ENCODE peak calls at places on chromosomes 16 and 17, in seven cellular contexts. H is body of pancreas, O is astrocyte of the cerebellum, I is AG09309, S is lower leg skin, G is Caco-2, R is uterus. Y is an unnamed sample.

GRCh38 chr16:12210258-12210880 is 233.8 kb downstream of the SNX29 start:
- DNase-seq in H (no peak), O (no peak), I (no peak), S (no peak), G (no peak), R (no peak), Y (no peak)

GRCh38 chr17:20109121-20109520 is 100.0 kb downstream of the SPECC1 start:
- DNase-seq in H (no peak), O (no peak), I (no peak), S (no peak), G (no peak), R (no peak), Y (no peak)

GRCh38 chr17:17348872-17349723 is 45.9 kb downstream of the NT5M start:
- DNase-seq in H (no peak), O (no peak), I (no peak), S (peak), G (no peak), R (no peak), Y (no peak)

GRCh38 chr17:43880420-43880991 is 26.8 kb downstream of the MPP2 start:
- DNase-seq in H (peak), O (no peak), I (no peak), S (no peak), G (no peak), R (no peak), Y (peak)

GRCh38 chr16:12637002-12637401 is 166.7 kb downstream of the CPPED1 start:
- DNase-seq in H (no peak), O (no peak), I (no peak), S (no peak), G (no peak), R (no peak), Y (no peak)

GRCh38 chr16:56371383-56371937 is 53.9 kb downstream of the AMFR start:
- DNase-seq in H (no peak), O (no peak), I (no peak), S (no peak), G (no peak), R (no peak), Y (no peak)

GRCh38 chr16:55046513-55046912 is 115.8 kb downstream of the IRX5 start:
- DNase-seq in H (no peak), O (no peak), I (no peak), S (peak), G (no peak), R (no peak), Y (no peak)

GRCh38 chr17:18937981-18938691 is 13.8 kb upstream of the SLC5A10 start:
- DNase-seq in H (no peak), O (no peak), I (no peak), S (no peak), G (no peak), R (no peak), Y (no peak)

GRCh38 chr17:51907041-51907440 is 251.5 kb downstream of the CA10 start:
- DNase-seq in H (no peak), O (no peak), I (no peak), S (no peak), G (no peak), R (no peak), Y (no peak)

GRCh38 chr17:69908599-69909368 is 166.2 kb upstream of the KCNJ16 start:
- DNase-seq in H (no peak), O (no peak), I (no peak), S (no peak), G (no peak), R (no peak), Y (no peak)

GRCh38 chr17:38925263-38925995 is at the start of gene LASP1NB:
- DNase-seq in H (no peak), O (no peak), I (no peak), S (peak), G (no peak), R (peak), Y (no peak)

GRCh38 chr17:252456-252855 is 71.0 kb upstream of the DOC2B start:
- DNase-seq in H (no peak), O (no peak), I (no peak), S (peak), G (no peak), R (no peak), Y (no peak)

GRCh38 chr16:4682616-4683254 is 10.6 kb upstream of the NUDT16L1 start:
- DNase-seq in H (no peak), O (peak), I (no peak), S (no peak), G (no peak), R (peak), Y (no peak)

GRCh38 chr16:53827741-53828140 is 123.8 kb downstream of the FTO start:
- DNase-seq in H (no peak), O (no peak), I (no peak), S (no peak), G (no peak), R (no peak), Y (no peak)

GRCh38 chr17:78118801-78119241 is 9.7 kb downstream of the TMC6 start:
- DNase-seq in H (no peak), O (no peak), I (no peak), S (no peak), G (no peak), R (no peak), Y (no peak)

GRCh38 chr17:28327031-28327607 is 8.1 kb downstream of the TMEM97 start:
- DNase-seq in H (no peak), O (no peak), I (no peak), S (peak), G (no peak), R (no peak), Y (no peak)

GRCh38 chr16:78184554-78185183 is 85.2 kb downstream of the WWOX start:
- DNase-seq in H (no peak), O (peak), I (no peak), S (no peak), G (no peak), R (no peak), Y (peak)

GRCh38 chr17:16091773-16092172 is 92.1 kb downstream of the TTC19 start:
- DNase-seq in H (no peak), O (no peak), I (no peak), S (no peak), G (no peak), R (no peak), Y (no peak)

GRCh38 chr17:77854083-77854758 is 104.3 kb upstream of the TNRC6C start:
- DNase-seq in H (no peak), O (no peak), I (no peak), S (no peak), G (no peak), R (no peak), Y (no peak)

GRCh38 chr17:64025732-64026294 is 5.4 kb upstream of the ICAM2 start:
- DNase-seq in H (peak), O (peak), I (no peak), S (peak), G (peak), R (peak), Y (peak)

GRCh38 chr17:74045608-74046007 is 157.9 kb upstream of the RPL38 start:
- DNase-seq in H (no peak), O (no peak), I (no peak), S (no peak), G (peak), R (no peak), Y (no peak)

GRCh38 chr16:83044589-83044988 is 417.8 kb downstream of the CDH13 start:
- DNase-seq in H (no peak), O (no peak), I (no peak), S (no peak), G (no peak), R (no peak), Y (no peak)

GRCh38 chr17:80649672-80650338 is 105.2 kb downstream of the RPTOR start:
- DNase-seq in H (peak), O (no peak), I (peak), S (no peak), G (peak), R (peak), Y (no peak)

GRCh38 chr17:27834571-27834970 is 34.2 kb upstream of the NOS2 start:
- DNase-seq in H (no peak), O (no peak), I (no peak), S (no peak), G (peak), R (no peak), Y (no peak)

GRCh38 chr17:45021607-45022287 is 29.7 kb downstream of the DCAKD start:
- DNase-seq in H (peak), O (no peak), I (no peak), S (peak), G (peak), R (peak), Y (no peak)

GRCh38 chr17:45018514-45019176 is 32.8 kb downstream of the DCAKD start:
- DNase-seq in H (no peak), O (no peak), I (no peak), S (no peak), G (no peak), R (peak), Y (no peak)

GRCh38 chr17:45020354-45021138 is 30.9 kb downstream of the DCAKD start:
- DNase-seq in H (peak), O (peak), I (no peak), S (no peak), G (no peak), R (peak), Y (no peak)

GRCh38 chr17:45016823-45017222 is 34.6 kb downstream of the DCAKD start:
- DNase-seq in H (no peak), O (no peak), I (no peak), S (no peak), G (no peak), R (no peak), Y (no peak)

GRCh38 chr17:45019177-45019711 is 32.2 kb downstream of the DCAKD start:
- DNase-seq in H (peak), O (no peak), I (no peak), S (no peak), G (no peak), R (peak), Y (no peak)
- TF ChIP-seq CTCF in H (peak), O (peak), I (peak), S (no peak), G (peak), R (peak), Y (peak)

GRCh38 chr17:37598145-37598544 is 11.1 kb downstream of the SYNRG start:
- DNase-seq in H (no peak), O (no peak), I (no peak), S (no peak), G (no peak), R (no peak), Y (no peak)
- H3K4me3 ChIP-seq in H (no peak), O (no peak), I (no peak), S (no peak), G (no peak), R (no peak), Y (no peak)

GRCh38 chr16:89052824-89053724 is 40.6 kb upstream of the ACSF3 start:
- DNase-seq in H (no peak), O (no peak), I (peak), S (no peak), G (peak), R (no peak), Y (peak)
- TF ChIP-seq CTCF in H (no peak), O (no peak), I (no peak), S (no peak), G (peak), R (no peak), Y (peak)

GRCh38 chr16:75501359-75501758 is 6.1 kb upstream of the CHST6 start:
- DNase-seq in H (no peak), O (no peak), I (no peak), S (no peak), G (no peak), R (no peak), Y (no peak)

GRCh38 chr16:75502916-75503605 is 7.8 kb upstream of the CHST6 start:
- DNase-seq in H (no peak), O (no peak), I (no peak), S (no peak), G (no peak), R (no peak), Y (no peak)

GRCh38 chr16:75506567-75506966 is 11.3 kb upstream of the CHST6 start:
- DNase-seq in H (no peak), O (no peak), I (peak), S (no peak), G (no peak), R (no peak), Y (no peak)

DNA sequence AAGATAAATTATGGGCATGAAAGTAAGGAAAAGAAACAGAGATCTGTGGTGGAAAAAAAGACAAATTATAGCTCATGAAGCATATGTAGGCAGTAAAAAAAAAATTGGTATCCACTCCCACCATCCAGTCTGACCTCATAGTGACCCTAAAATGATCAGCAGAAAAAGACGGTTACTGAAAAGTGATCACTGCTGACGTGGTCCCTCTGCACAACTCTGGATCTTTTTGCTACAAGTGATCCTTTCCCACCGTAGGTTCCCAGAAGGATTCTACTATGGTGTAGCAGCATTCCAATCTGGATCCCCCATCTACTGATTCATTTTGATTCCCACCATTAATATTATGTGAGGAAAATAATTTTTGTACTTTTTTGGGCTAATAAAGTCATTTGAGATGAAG is 10.9 kb upstream of the CHST6 start:
- DNase-seq in H (no peak), O (no peak), I (no peak), S (no peak), G (no peak), R (no peak), Y (no peak)
- H3K4me3 ChIP-seq in H (no peak), O (no peak), I (no peak), S (no peak), G (no peak), R (no peak), Y (no peak)

DNA sequence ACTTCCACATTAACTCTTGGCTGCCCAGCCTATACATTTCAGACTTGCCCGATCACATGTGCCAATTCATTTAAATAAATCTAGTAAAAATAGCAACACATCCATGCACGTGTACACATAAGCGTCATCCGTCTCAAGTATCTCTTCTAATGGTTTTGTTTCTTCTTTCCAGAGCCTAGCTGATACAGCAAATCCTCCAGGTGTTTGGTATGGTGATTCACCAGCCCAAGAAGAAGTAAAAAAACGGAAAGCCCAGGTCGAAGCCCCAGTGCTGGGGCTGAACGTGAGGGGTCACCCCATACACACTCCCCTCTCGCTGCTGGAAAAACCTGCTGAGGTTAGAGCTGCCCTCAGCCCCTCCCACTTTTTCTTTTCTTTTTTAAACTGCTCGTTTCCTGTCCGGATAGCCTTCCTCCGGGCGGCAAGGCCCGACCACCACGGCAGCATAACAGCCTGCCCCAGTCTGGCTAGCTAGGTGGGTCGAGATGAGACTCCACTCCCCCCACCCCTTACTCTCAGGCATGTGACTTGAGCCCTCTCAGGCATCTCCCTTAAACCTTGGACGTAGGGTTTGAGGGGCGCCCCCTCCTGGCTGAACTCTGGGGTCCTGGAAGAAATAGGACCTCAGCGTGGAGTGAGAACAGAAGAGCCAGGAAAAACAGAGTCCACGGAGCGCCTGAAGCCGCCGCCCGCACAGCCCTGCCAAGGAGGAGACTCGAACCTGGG is 13.9 kb upstream of the OR1F1 start:
- DNase-seq in H (no peak), O (no peak), I (no peak), S (no peak), G (no peak), R (no peak), Y (no peak)
- TF ChIP-seq CTCF in H (no peak), O (peak), I (peak), S (no peak), G (no peak), R (no peak), Y (no peak)

GRCh38 chr16:23837553-23838308 is 1.9 kb downstream of the PRKCB start:
- DNase-seq in H (no peak), O (no peak), I (no peak), S (no peak), G (no peak), R (no peak), Y (no peak)
- H3K4me3 ChIP-seq in H (no peak), O (no peak), I (no peak), S (no peak), G (no peak), R (no peak), Y (no peak)

Y was measured in LNCaP clone FGC.